ENCODE peak calls at places on chromosome 20, in eight cellular contexts. U is sigmoid colon, A is tibial artery, Q is stomach, Y is AG04450, M is lower lobe of right lung, V is BJ, S is fibroblast of lung. L is an unnamed sample.

GRCh38 chr20:43188861-43189613 is 669 bp downstream of the PTPRT start:
- DNase-seq in Y (no peak), U (no peak), A (no peak), V (no peak), Q (no peak), M (no peak), S (no peak), L (no peak)

GRCh38 chr20:49032455-49032854 is 13.7 kb upstream of the CSE1L start:
- DNase-seq in M (no peak), Y (no peak), V (no peak), Q (no peak), S (no peak), U (no peak), A (no peak), L (no peak)

GRCh38 chr20:8389381-8390368 is 257.6 kb downstream of the PLCB1 start:
- DNase-seq in Y (peak), M (no peak), A (no peak), Q (no peak), U (no peak), S (peak), V (no peak), L (no peak)

GRCh38 chr20:11217322-11217989 is 543.7 kb upstream of the JAG1 start:
- DNase-seq in M (no peak), A (no peak), S (peak), Y (no peak), Q (no peak), V (no peak), U (no peak), L (no peak)

GRCh38 chr20:38216736-38217595 is 43.6 kb downstream of the KIAA1755 start:
- DNase-seq in Q (no peak), A (no peak), S (no peak), V (no peak), M (no peak), U (peak), Y (no peak), L (no peak)

GRCh38 chr20:46190796-46191540 is 72.9 kb downstream of the CD40 start:
- DNase-seq in M (no peak), U (no peak), Y (no peak), Q (no peak), V (no peak), A (no peak), S (no peak), L (no peak)

GRCh38 chr20:25669826-25670422 is 26.7 kb downstream of the ZNF337 start:
- DNase-seq in U (no peak), V (peak), Q (no peak), A (no peak), Y (peak), S (peak), M (no peak), L (no peak)

GRCh38 chr20:25065625-25066338 is 7.8 kb upstream of the ACSS1 start:
- DNase-seq in A (peak), V (no peak), S (peak), U (peak), M (no peak), Q (peak), Y (no peak), L (peak)

GRCh38 chr20:8132015-8132631 is at the start of gene PLCB1:
- DNase-seq in V (no peak), A (peak), Y (peak), M (peak), S (peak), Q (peak), U (peak), L (peak)

GRCh38 chr20:8144282-8145245 is 12.5 kb downstream of the PLCB1 start:
- DNase-seq in S (peak), U (no peak), A (no peak), M (no peak), Q (no peak), Y (peak), V (peak), L (no peak)

GRCh38 chr20:53857723-53858236 is 212.6 kb downstream of the BCAS1 start:
- DNase-seq in Y (no peak), A (peak), M (no peak), S (no peak), U (no peak), V (no peak), Q (no peak), L (no peak)

GRCh38 chr20:1891263-1892121 is 3.7 kb upstream of the SIRPA start:
- DNase-seq in Y (no peak), S (no peak), M (no peak), A (no peak), U (no peak), Q (no peak), V (no peak), L (no peak)

GRCh38 chr20:33443006-33443511 is 504 bp downstream of the SNTA1 start:
- DNase-seq in S (no peak), M (no peak), U (peak), Y (no peak), Q (peak), V (no peak), A (peak), L (peak)

GRCh38 chr20:5833309-5833941 is 83.2 kb downstream of the SHLD1 start:
- DNase-seq in A (no peak), Y (no peak), U (no peak), M (no peak), V (no peak), S (no peak), Q (no peak), L (no peak)

GRCh38 chr20:15487030-15487429 is 1086.2 kb downstream of the KIF16B start:
- DNase-seq in S (no peak), Y (no peak), A (no peak), Q (no peak), V (no peak), U (no peak), M (no peak), L (no peak)

GRCh38 chr20:19934792-19935491 is 82.2 kb upstream of the NAA20 start:
- DNase-seq in M (peak), U (peak), Y (no peak), V (no peak), S (no peak), Q (peak), A (peak), L (peak)
- H3K4me3 ChIP-seq in M (peak), U (peak), Y (no peak), V (no peak), S (no peak), Q (no peak), A (peak), L (no peak)

GRCh38 chr20:59159091-59159821 is 4.4 kb upstream of the ZNF831 start:
- DNase-seq in V (no peak), U (no peak), Y (no peak), S (no peak), Q (no peak), M (no peak), A (no peak), L (peak)
- H3K4me3 ChIP-seq in V (no peak), U (no peak), Y (no peak), S (no peak), Q (no peak), M (peak), A (no peak), L (no peak)

GRCh38 chr20:52192296-52193007 is 873 bp upstream of the ZFP64 start:
- DNase-seq in S (no peak), Y (no peak), Q (no peak), M (peak), U (no peak), V (no peak), A (no peak), L (no peak)
- H3K4me3 ChIP-seq in S (peak), Y (peak), Q (peak), M (peak), U (peak), V (peak), A (peak), L (peak)

GRCh38 chr20:62726716-62727583 is 18.3 kb downstream of the NTSR1 start:
- DNase-seq in U (peak), A (no peak), V (no peak), S (no peak), Q (no peak), Y (no peak), M (peak), L (no peak)

GRCh38 chr20:62727584-62728027 is 19.0 kb downstream of the NTSR1 start:
- DNase-seq in Y (no peak), V (no peak), S (no peak), M (peak), U (peak), A (no peak), Q (no peak), L (no peak)

GRCh38 chr20:62725596-62726268 is 17.1 kb downstream of the NTSR1 start:
- DNase-seq in M (peak), A (no peak), S (no peak), V (no peak), U (peak), Y (no peak), Q (no peak), L (no peak)

GRCh38 chr20:62724692-62725595 is 16.3 kb downstream of the NTSR1 start:
- DNase-seq in S (no peak), A (no peak), Y (no peak), V (no peak), Q (no peak), M (peak), U (peak), L (no peak)

DNA sequence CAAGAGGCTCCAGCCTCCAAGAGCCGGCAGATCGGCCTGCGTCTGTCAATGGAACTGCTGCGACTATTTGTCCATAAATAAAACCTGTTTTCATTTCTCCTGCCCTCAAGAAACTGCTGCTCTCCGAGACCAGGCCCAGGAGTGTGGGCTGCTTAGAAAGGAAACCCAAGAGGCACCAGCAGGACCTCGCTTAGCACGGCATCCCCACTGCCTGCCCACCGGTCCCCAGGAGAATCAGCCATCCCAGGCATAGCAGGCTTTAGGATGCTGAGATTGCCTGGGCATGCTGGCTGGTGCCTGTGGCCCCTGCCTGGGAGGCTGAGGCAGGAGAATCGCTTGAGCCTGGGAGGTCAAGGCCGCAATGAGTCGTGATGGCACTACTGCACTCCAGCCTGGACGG is 17.6 kb downstream of the NTSR1 start:
- DNase-seq in V (no peak), S (no peak), A (no peak), Y (no peak), M (peak), Q (no peak), U (peak), L (no peak)
- H3K4me3 ChIP-seq in V (no peak), S (no peak), A (no peak), Y (no peak), M (no peak), Q (no peak), U (no peak), L (no peak)

GRCh38 chr20:36861625-36861874 is 14.4 kb upstream of the TLDC2 start:
- DNase-seq in Q (no peak), M (no peak), U (peak), V (no peak), S (no peak), Y (no peak), A (no peak), L (no peak)

GRCh38 chr20:36860339-36860738 is 15.6 kb upstream of the TLDC2 start:
- DNase-seq in Q (no peak), M (no peak), U (no peak), S (peak), Y (no peak), V (no peak), A (no peak), L (no peak)

GRCh38 chr20:36862857-36863668 is 12.9 kb upstream of the TLDC2 start:
- DNase-seq in S (no peak), U (no peak), Q (no peak), Y (no peak), M (no peak), V (no peak), A (no peak), L (no peak)

GRCh38 chr20:36860811-36861624 is 14.9 kb upstream of the TLDC2 start:
- DNase-seq in Y (no peak), M (no peak), S (no peak), V (no peak), Q (no peak), U (no peak), A (no peak), L (no peak)

DNA sequence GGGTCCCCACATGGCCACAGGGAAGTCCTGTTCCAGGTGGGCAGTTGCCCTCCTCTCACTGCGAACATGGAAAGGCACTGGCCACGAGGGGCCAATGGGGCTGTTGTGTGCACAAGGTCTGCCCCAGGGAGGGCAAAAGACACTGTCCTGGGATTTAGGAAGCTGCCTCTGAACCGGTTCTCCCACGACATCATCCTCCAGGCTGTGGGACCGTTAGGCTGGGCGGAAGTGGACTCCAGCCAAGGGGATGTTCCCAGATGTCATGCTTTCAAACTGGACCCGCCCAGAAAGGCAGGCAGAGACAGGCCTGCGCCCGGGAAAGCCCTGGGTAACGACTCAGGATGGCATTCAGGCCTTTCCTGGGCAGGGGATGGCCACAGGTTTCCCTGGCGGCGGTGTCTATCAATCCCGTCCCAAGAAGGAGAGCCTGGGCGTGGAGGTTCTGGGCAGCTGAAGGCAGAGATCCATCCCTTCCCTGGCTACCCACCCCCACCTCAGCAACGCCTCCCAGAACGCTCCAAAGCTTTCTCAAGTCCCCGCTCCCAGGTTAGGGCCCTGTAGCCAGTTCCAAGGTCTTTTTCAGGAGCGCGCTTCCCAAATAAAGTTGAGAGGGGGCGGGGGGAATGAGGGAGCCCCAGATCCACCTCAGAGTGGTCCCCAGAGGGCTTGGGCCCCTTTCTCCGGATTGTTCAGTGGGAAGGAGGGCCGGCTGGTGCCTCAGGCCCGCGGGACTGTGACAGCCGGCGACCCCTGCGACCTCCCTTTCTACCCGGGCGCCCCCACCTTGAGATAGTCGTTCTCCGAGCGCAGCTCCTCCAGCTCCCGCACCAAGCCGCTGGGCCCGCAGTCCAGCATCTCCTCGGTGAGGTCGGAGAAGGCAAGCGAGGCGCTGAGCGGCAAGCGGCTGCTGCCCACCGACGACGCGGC is 13.8 kb upstream of the TLDC2 start:
- DNase-seq in Y (no peak), Q (peak), S (peak), V (peak), U (peak), A (peak), M (peak), L (peak)
- H3K4me3 ChIP-seq in Y (peak), Q (peak), S (peak), V (peak), U (peak), A (peak), M (peak), L (peak)